ENCODE peak calls at places on chromosomes 1 and 21, in nine cellular contexts. One of them, this sample, is unnamed.

GRCh38 chr1:57307382-57307781 is 116.5 kb downstream of the DAB1 start:
- DNase-seq in prostate gland: no peak
- DNase-seq in stimulated activated CD4-positive, alpha-beta T cell treated with anti-CD3 and anti-CD28 coated beads, TNF-alpha, amount 100 ng/mL, for 24 hours: peak
- DNase-seq in Right ventricle myocardium inferior: no peak
- DNase-seq in sciatic nerve: no peak
- DNase-seq in endothelial cell of umbilical vein: no peak
- DNase-seq in NCI-H345: no peak
- DNase-seq in D341Med: no peak
- DNase-seq in mucosa of gallbladder: peak
- DNase-seq in this sample: peak

GRCh38 chr1:212690816-212691403 is 8.7 kb downstream of the BATF3 start:
- DNase-seq in stimulated activated CD4-positive, alpha-beta T cell treated with anti-CD3 and anti-CD28 coated beads, TNF-alpha, amount 100 ng/mL, for 24 hours: no peak
- DNase-seq in sciatic nerve: no peak
- DNase-seq in Right ventricle myocardium inferior: no peak
- DNase-seq in mucosa of gallbladder: no peak
- DNase-seq in D341Med: no peak
- DNase-seq in NCI-H345: no peak
- DNase-seq in endothelial cell of umbilical vein: no peak
- DNase-seq in prostate gland: no peak
- DNase-seq in this sample: no peak

GRCh38 chr1:154358519-154358918 is 33.2 kb downstream of the ATP8B2 start:
- DNase-seq in stimulated activated CD4-positive, alpha-beta T cell treated with anti-CD3 and anti-CD28 coated beads, TNF-alpha, amount 100 ng/mL, for 24 hours: no peak
- DNase-seq in sciatic nerve: no peak
- DNase-seq in endothelial cell of umbilical vein: no peak
- DNase-seq in D341Med: no peak
- DNase-seq in prostate gland: no peak
- DNase-seq in NCI-H345: no peak
- DNase-seq in Right ventricle myocardium inferior: no peak
- DNase-seq in mucosa of gallbladder: no peak
- DNase-seq in this sample: no peak

GRCh38 chr1:100147875-100148274 is 14.9 kb downstream of the TRMT13 start:
- DNase-seq in Right ventricle myocardium inferior: no peak
- DNase-seq in sciatic nerve: no peak
- DNase-seq in prostate gland: no peak
- DNase-seq in stimulated activated CD4-positive, alpha-beta T cell treated with anti-CD3 and anti-CD28 coated beads, TNF-alpha, amount 100 ng/mL, for 24 hours: no peak
- DNase-seq in NCI-H345: no peak
- DNase-seq in mucosa of gallbladder: no peak
- DNase-seq in endothelial cell of umbilical vein: no peak
- DNase-seq in D341Med: no peak
- DNase-seq in this sample: no peak

GRCh38 chr1:191993549-191993948 is 164.7 kb upstream of the RGS18 start:
- DNase-seq in NCI-H345: no peak
- DNase-seq in endothelial cell of umbilical vein: peak
- DNase-seq in prostate gland: no peak
- DNase-seq in Right ventricle myocardium inferior: no peak
- DNase-seq in sciatic nerve: no peak
- DNase-seq in mucosa of gallbladder: no peak
- DNase-seq in D341Med: peak
- DNase-seq in stimulated activated CD4-positive, alpha-beta T cell treated with anti-CD3 and anti-CD28 coated beads, TNF-alpha, amount 100 ng/mL, for 24 hours: no peak
- DNase-seq in this sample: no peak

GRCh38 chr1:60746278-60746761 is 336.0 kb upstream of the NFIA start:
- DNase-seq in sciatic nerve: peak
- DNase-seq in NCI-H345: peak
- DNase-seq in Right ventricle myocardium inferior: peak
- DNase-seq in mucosa of gallbladder: no peak
- DNase-seq in stimulated activated CD4-positive, alpha-beta T cell treated with anti-CD3 and anti-CD28 coated beads, TNF-alpha, amount 100 ng/mL, for 24 hours: no peak
- DNase-seq in prostate gland: no peak
- DNase-seq in endothelial cell of umbilical vein: no peak
- DNase-seq in D341Med: peak
- DNase-seq in this sample: no peak

GRCh38 chr1:241762713-241763339 is 85.2 kb upstream of the EXO1 start:
- DNase-seq in Right ventricle myocardium inferior: no peak
- DNase-seq in D341Med: no peak
- DNase-seq in NCI-H345: no peak
- DNase-seq in prostate gland: no peak
- DNase-seq in endothelial cell of umbilical vein: no peak
- DNase-seq in mucosa of gallbladder: no peak
- DNase-seq in sciatic nerve: no peak
- DNase-seq in stimulated activated CD4-positive, alpha-beta T cell treated with anti-CD3 and anti-CD28 coated beads, TNF-alpha, amount 100 ng/mL, for 24 hours: no peak
- DNase-seq in this sample: no peak

GRCh38 chr1:224212618-224213037 is 29.6 kb downstream of the DEGS1 start:
- DNase-seq in D341Med: no peak
- DNase-seq in Right ventricle myocardium inferior: no peak
- DNase-seq in mucosa of gallbladder: no peak
- DNase-seq in prostate gland: no peak
- DNase-seq in endothelial cell of umbilical vein: no peak
- DNase-seq in NCI-H345: no peak
- DNase-seq in stimulated activated CD4-positive, alpha-beta T cell treated with anti-CD3 and anti-CD28 coated beads, TNF-alpha, amount 100 ng/mL, for 24 hours: no peak
- DNase-seq in sciatic nerve: no peak
- DNase-seq in this sample: peak

GRCh38 chr1:43367026-43367903 is 546 bp downstream of the ELOVL1 start:
- DNase-seq in stimulated activated CD4-positive, alpha-beta T cell treated with anti-CD3 and anti-CD28 coated beads, TNF-alpha, amount 100 ng/mL, for 24 hours: peak
- DNase-seq in NCI-H345: no peak
- DNase-seq in mucosa of gallbladder: no peak
- DNase-seq in prostate gland: peak
- DNase-seq in sciatic nerve: no peak
- DNase-seq in Right ventricle myocardium inferior: peak
- DNase-seq in D341Med: peak
- DNase-seq in endothelial cell of umbilical vein: peak
- DNase-seq in this sample: peak

GRCh38 chr1:232904131-232904530 is 46.3 kb upstream of the NTPCR start:
- DNase-seq in endothelial cell of umbilical vein: no peak
- DNase-seq in NCI-H345: no peak
- DNase-seq in sciatic nerve: no peak
- DNase-seq in Right ventricle myocardium inferior: no peak
- DNase-seq in D341Med: no peak
- DNase-seq in prostate gland: no peak
- DNase-seq in mucosa of gallbladder: no peak
- DNase-seq in stimulated activated CD4-positive, alpha-beta T cell treated with anti-CD3 and anti-CD28 coated beads, TNF-alpha, amount 100 ng/mL, for 24 hours: no peak
- DNase-seq in this sample: no peak

GRCh38 chr1:9238550-9238949 is 4.0 kb downstream of the H6PD start:
- DNase-seq in D341Med: no peak
- DNase-seq in mucosa of gallbladder: no peak
- DNase-seq in NCI-H345: no peak
- DNase-seq in prostate gland: no peak
- DNase-seq in stimulated activated CD4-positive, alpha-beta T cell treated with anti-CD3 and anti-CD28 coated beads, TNF-alpha, amount 100 ng/mL, for 24 hours: no peak
- DNase-seq in sciatic nerve: no peak
- DNase-seq in Right ventricle myocardium inferior: no peak
- DNase-seq in endothelial cell of umbilical vein: peak
- DNase-seq in this sample: no peak

GRCh38 chr1:43525995-43526394 is 4.7 kb upstream of the PTPRF start:
- DNase-seq in mucosa of gallbladder: no peak
- DNase-seq in endothelial cell of umbilical vein: no peak
- DNase-seq in D341Med: no peak
- DNase-seq in stimulated activated CD4-positive, alpha-beta T cell treated with anti-CD3 and anti-CD28 coated beads, TNF-alpha, amount 100 ng/mL, for 24 hours: no peak
- DNase-seq in Right ventricle myocardium inferior: peak
- DNase-seq in NCI-H345: no peak
- DNase-seq in prostate gland: no peak
- DNase-seq in sciatic nerve: no peak
- DNase-seq in this sample: no peak

GRCh38 chr21:27045281-27045985 is 78.5 kb upstream of the ADAMTS5 start:
- DNase-seq in sciatic nerve: no peak
- DNase-seq in endothelial cell of umbilical vein: no peak
- DNase-seq in stimulated activated CD4-positive, alpha-beta T cell treated with anti-CD3 and anti-CD28 coated beads, TNF-alpha, amount 100 ng/mL, for 24 hours: no peak
- DNase-seq in mucosa of gallbladder: no peak
- DNase-seq in Right ventricle myocardium inferior: no peak
- DNase-seq in NCI-H345: no peak
- DNase-seq in prostate gland: no peak
- DNase-seq in D341Med: no peak
- DNase-seq in this sample: no peak

GRCh38 chr1:51863384-51863783 is 15.1 kb downstream of the NRDC start:
- DNase-seq in NCI-H345: no peak
- DNase-seq in D341Med: no peak
- DNase-seq in endothelial cell of umbilical vein: no peak
- DNase-seq in stimulated activated CD4-positive, alpha-beta T cell treated with anti-CD3 and anti-CD28 coated beads, TNF-alpha, amount 100 ng/mL, for 24 hours: no peak
- DNase-seq in prostate gland: no peak
- DNase-seq in sciatic nerve: no peak
- DNase-seq in Right ventricle myocardium inferior: no peak
- DNase-seq in mucosa of gallbladder: no peak
- DNase-seq in this sample: no peak

GRCh38 chr21:43775795-43776430 is at the start of gene CSTB:
- DNase-seq in sciatic nerve: peak
- DNase-seq in Right ventricle myocardium inferior: peak
- DNase-seq in mucosa of gallbladder: peak
- DNase-seq in NCI-H345: peak
- DNase-seq in endothelial cell of umbilical vein: peak
- DNase-seq in stimulated activated CD4-positive, alpha-beta T cell treated with anti-CD3 and anti-CD28 coated beads, TNF-alpha, amount 100 ng/mL, for 24 hours: peak
- DNase-seq in prostate gland: peak
- DNase-seq in D341Med: peak
- DNase-seq in this sample: peak

GRCh38 chr1:34898220-34898820 is 31.1 kb downstream of the DLGAP3 start:
- DNase-seq in endothelial cell of umbilical vein: peak
- DNase-seq in sciatic nerve: no peak
- DNase-seq in mucosa of gallbladder: no peak
- DNase-seq in NCI-H345: peak
- DNase-seq in Right ventricle myocardium inferior: no peak
- DNase-seq in prostate gland: no peak
- DNase-seq in D341Med: no peak
- DNase-seq in stimulated activated CD4-positive, alpha-beta T cell treated with anti-CD3 and anti-CD28 coated beads, TNF-alpha, amount 100 ng/mL, for 24 hours: no peak
- DNase-seq in this sample: no peak

GRCh38 chr1:184743062-184743756 is 11.4 kb downstream of the EDEM3 start:
- DNase-seq in sciatic nerve: no peak
- DNase-seq in endothelial cell of umbilical vein: no peak
- DNase-seq in prostate gland: no peak
- DNase-seq in NCI-H345: no peak
- DNase-seq in D341Med: no peak
- DNase-seq in mucosa of gallbladder: no peak
- DNase-seq in Right ventricle myocardium inferior: no peak
- DNase-seq in stimulated activated CD4-positive, alpha-beta T cell treated with anti-CD3 and anti-CD28 coated beads, TNF-alpha, amount 100 ng/mL, for 24 hours: no peak
- DNase-seq in this sample: no peak

GRCh38 chr1:207817778-207818751 is 66.2 kb downstream of the CD46 start:
- DNase-seq in D341Med: no peak
- DNase-seq in prostate gland: no peak
- DNase-seq in stimulated activated CD4-positive, alpha-beta T cell treated with anti-CD3 and anti-CD28 coated beads, TNF-alpha, amount 100 ng/mL, for 24 hours: no peak
- DNase-seq in Right ventricle myocardium inferior: no peak
- DNase-seq in NCI-H345: no peak
- DNase-seq in sciatic nerve: no peak
- DNase-seq in mucosa of gallbladder: no peak
- DNase-seq in endothelial cell of umbilical vein: no peak
- DNase-seq in this sample: no peak

GRCh38 chr1:202798260-202798659 is 10.0 kb downstream of the KDM5B start:
- DNase-seq in sciatic nerve: no peak
- DNase-seq in Right ventricle myocardium inferior: no peak
- DNase-seq in mucosa of gallbladder: no peak
- DNase-seq in prostate gland: no peak
- DNase-seq in endothelial cell of umbilical vein: no peak
- DNase-seq in D341Med: no peak
- DNase-seq in NCI-H345: no peak
- DNase-seq in stimulated activated CD4-positive, alpha-beta T cell treated with anti-CD3 and anti-CD28 coated beads, TNF-alpha, amount 100 ng/mL, for 24 hours: no peak
- DNase-seq in this sample: no peak

GRCh38 chr1:43067856-43068751 is 104.0 kb downstream of the EBNA1BP2 start:
- DNase-seq in prostate gland: no peak
- DNase-seq in mucosa of gallbladder: no peak
- DNase-seq in NCI-H345: peak
- DNase-seq in endothelial cell of umbilical vein: no peak
- DNase-seq in stimulated activated CD4-positive, alpha-beta T cell treated with anti-CD3 and anti-CD28 coated beads, TNF-alpha, amount 100 ng/mL, for 24 hours: no peak
- DNase-seq in D341Med: no peak
- DNase-seq in Right ventricle myocardium inferior: no peak
- DNase-seq in sciatic nerve: peak
- DNase-seq in this sample: no peak

GRCh38 chr21:38881041-38881570 is 75.4 kb downstream of the ETS2 start:
- DNase-seq in prostate gland: no peak
- DNase-seq in mucosa of gallbladder: no peak
- DNase-seq in stimulated activated CD4-positive, alpha-beta T cell treated with anti-CD3 and anti-CD28 coated beads, TNF-alpha, amount 100 ng/mL, for 24 hours: no peak
- DNase-seq in Right ventricle myocardium inferior: no peak
- DNase-seq in sciatic nerve: no peak
- DNase-seq in D341Med: no peak
- DNase-seq in endothelial cell of umbilical vein: no peak
- DNase-seq in NCI-H345: no peak
- DNase-seq in this sample: no peak

GRCh38 chr1:156502749-156503671 is 2.4 kb upstream of the MEF2D start:
- DNase-seq in Right ventricle myocardium inferior: peak
- DNase-seq in D341Med: no peak
- DNase-seq in stimulated activated CD4-positive, alpha-beta T cell treated with anti-CD3 and anti-CD28 coated beads, TNF-alpha, amount 100 ng/mL, for 24 hours: no peak
- DNase-seq in NCI-H345: peak
- DNase-seq in endothelial cell of umbilical vein: peak
- DNase-seq in prostate gland: peak
- DNase-seq in mucosa of gallbladder: peak
- DNase-seq in sciatic nerve: peak
- DNase-seq in this sample: no peak

GRCh38 chr1:3651939-3652537 is at the start of gene TP73:
- DNase-seq in D341Med: peak
- DNase-seq in sciatic nerve: no peak
- DNase-seq in NCI-H345: peak
- DNase-seq in endothelial cell of umbilical vein: no peak
- DNase-seq in mucosa of gallbladder: no peak
- DNase-seq in prostate gland: no peak
- DNase-seq in stimulated activated CD4-positive, alpha-beta T cell treated with anti-CD3 and anti-CD28 coated beads, TNF-alpha, amount 100 ng/mL, for 24 hours: no peak
- DNase-seq in Right ventricle myocardium inferior: no peak
- DNase-seq in this sample: no peak

GRCh38 chr1:18557621-18558465 is 72.8 kb upstream of the PAX7 start:
- DNase-seq in Right ventricle myocardium inferior: no peak
- DNase-seq in NCI-H345: peak
- DNase-seq in stimulated activated CD4-positive, alpha-beta T cell treated with anti-CD3 and anti-CD28 coated beads, TNF-alpha, amount 100 ng/mL, for 24 hours: peak
- DNase-seq in prostate gland: no peak
- DNase-seq in endothelial cell of umbilical vein: no peak
- DNase-seq in D341Med: no peak
- DNase-seq in mucosa of gallbladder: peak
- DNase-seq in sciatic nerve: no peak
- DNase-seq in this sample: no peak

GRCh38 chr1:232250838-232251237 is 379.1 kb downstream of the SIPA1L2 start:
- DNase-seq in NCI-H345: no peak
- DNase-seq in sciatic nerve: no peak
- DNase-seq in D341Med: peak
- DNase-seq in endothelial cell of umbilical vein: no peak
- DNase-seq in mucosa of gallbladder: no peak
- DNase-seq in prostate gland: no peak
- DNase-seq in stimulated activated CD4-positive, alpha-beta T cell treated with anti-CD3 and anti-CD28 coated beads, TNF-alpha, amount 100 ng/mL, for 24 hours: no peak
- DNase-seq in Right ventricle myocardium inferior: no peak
- DNase-seq in this sample: no peak

GRCh38 chr1:229694053-229694693 is 68.1 kb downstream of the URB2 start:
- DNase-seq in endothelial cell of umbilical vein: no peak
- DNase-seq in mucosa of gallbladder: peak
- DNase-seq in NCI-H345: peak
- DNase-seq in sciatic nerve: peak
- DNase-seq in Right ventricle myocardium inferior: peak
- DNase-seq in D341Med: no peak
- DNase-seq in stimulated activated CD4-positive, alpha-beta T cell treated with anti-CD3 and anti-CD28 coated beads, TNF-alpha, amount 100 ng/mL, for 24 hours: no peak
- DNase-seq in prostate gland: no peak
- DNase-seq in this sample: no peak

GRCh38 chr1:85411567-85412312 is 53.2 kb downstream of the DDAH1 start:
- DNase-seq in endothelial cell of umbilical vein: no peak
- DNase-seq in sciatic nerve: no peak
- DNase-seq in prostate gland: no peak
- DNase-seq in NCI-H345: no peak
- DNase-seq in mucosa of gallbladder: no peak
- DNase-seq in Right ventricle myocardium inferior: no peak
- DNase-seq in D341Med: no peak
- DNase-seq in stimulated activated CD4-positive, alpha-beta T cell treated with anti-CD3 and anti-CD28 coated beads, TNF-alpha, amount 100 ng/mL, for 24 hours: no peak
- DNase-seq in this sample: no peak

GRCh38 chr1:164524810-164525209 is 34.2 kb upstream of the PBX1 start:
- DNase-seq in endothelial cell of umbilical vein: no peak
- DNase-seq in D341Med: no peak
- DNase-seq in prostate gland: no peak
- DNase-seq in sciatic nerve: no peak
- DNase-seq in NCI-H345: no peak
- DNase-seq in Right ventricle myocardium inferior: no peak
- DNase-seq in stimulated activated CD4-positive, alpha-beta T cell treated with anti-CD3 and anti-CD28 coated beads, TNF-alpha, amount 100 ng/mL, for 24 hours: no peak
- DNase-seq in mucosa of gallbladder: no peak
- DNase-seq in this sample: no peak

GRCh38 chr1:228463559-228464455 is 23.4 kb upstream of the RNF187 start:
- DNase-seq in NCI-H345: peak
- DNase-seq in sciatic nerve: peak
- DNase-seq in mucosa of gallbladder: no peak
- DNase-seq in prostate gland: no peak
- DNase-seq in Right ventricle myocardium inferior: no peak
- DNase-seq in endothelial cell of umbilical vein: no peak
- DNase-seq in D341Med: no peak
- DNase-seq in stimulated activated CD4-positive, alpha-beta T cell treated with anti-CD3 and anti-CD28 coated beads, TNF-alpha, amount 100 ng/mL, for 24 hours: peak
- DNase-seq in this sample: peak

GRCh38 chr1:23370744-23371710 is 1.4 kb upstream of the ZNF436 start:
- DNase-seq in prostate gland: peak
- DNase-seq in mucosa of gallbladder: no peak
- DNase-seq in sciatic nerve: no peak
- DNase-seq in NCI-H345: peak
- DNase-seq in endothelial cell of umbilical vein: peak
- DNase-seq in Right ventricle myocardium inferior: no peak
- DNase-seq in stimulated activated CD4-positive, alpha-beta T cell treated with anti-CD3 and anti-CD28 coated beads, TNF-alpha, amount 100 ng/mL, for 24 hours: no peak
- DNase-seq in D341Med: peak
- DNase-seq in this sample: no peak

GRCh38 chr21:30257773-30258172 is 25.0 kb downstream of the KRTAP24-1 start:
- DNase-seq in sciatic nerve: no peak
- DNase-seq in D341Med: peak
- DNase-seq in endothelial cell of umbilical vein: no peak
- DNase-seq in NCI-H345: no peak
- DNase-seq in Right ventricle myocardium inferior: no peak
- DNase-seq in mucosa of gallbladder: peak
- DNase-seq in stimulated activated CD4-positive, alpha-beta T cell treated with anti-CD3 and anti-CD28 coated beads, TNF-alpha, amount 100 ng/mL, for 24 hours: no peak
- DNase-seq in prostate gland: no peak
- DNase-seq in this sample: no peak

This sample was measured in activated CD4-positive, alpha-beta T cell treated with anti-CD3 and anti-CD28 coated beads, Interleukin-2, amount 50 U/mL, for 1 hour.